ENCODE peak calls at places on chromosomes 16 and 17, in six cellular contexts. O is endodermal cell; Q is activated CD8-positive, alpha-beta T cell treated with anti-CD3 and anti-CD28 coated beads, Interleukin-2, amount 10 ng/mL, durations not matched to agents 7 days and 5 days; J is NCI-H446 treated with DMSO at 0.1 percent for 48 hours; I is activated T-cell treated with anti-CD3 and anti-CD28 coated beads for 1 hour; K is stimulated activated CD8-positive, alpha-beta memory T cell treated with anti-CD3 and anti-CD28 coated beads, Interleukin-4, amount 100 ng/mL, for 24 hours. B is an unnamed sample.

GRCh38 chr17:2396568-2397246 is 4.2 kb downstream of the MNT start:
- DNase-seq in J (no peak), K (peak; percentile 41), I (peak; percentile 23), Q (peak; percentile 84), O (peak; percentile 99), B (no peak)

GRCh38 chr16:74563828-74564263 is 43.1 kb downstream of the GLG1 start:
- DNase-seq in J (no peak), K (no peak), Q (no peak), I (no peak), O (no peak), B (no peak)

GRCh38 chr16:58634265-58634802 is 4.7 kb upstream of the CNOT1 start:
- DNase-seq in J (no peak), Q (no peak), O (peak; percentile 73), K (no peak), I (no peak), B (no peak)

GRCh38 chr16:67881557-67882220 is 3.0 kb upstream of the NRN1L start:
- DNase-seq in O (no peak), I (no peak), Q (no peak), J (no peak), K (no peak), B (no peak)

GRCh38 chr17:30217746-30218245 is 17.7 kb downstream of the SLC6A4 start:
- DNase-seq in Q (no peak), I (no peak), K (no peak), J (no peak), O (no peak), B (no peak)

GRCh38 chr16:4351880-4352279 is 759 bp upstream of the PAM16 start:
- DNase-seq in I (no peak), K (no peak), O (no peak), J (no peak), Q (no peak), B (no peak)

GRCh38 chr16:54199486-54200160 is 87.0 kb downstream of the IRX3 start:
- DNase-seq in O (no peak), K (no peak), J (no peak), I (no peak), Q (no peak), B (no peak)

GRCh38 chr16:910181-910580 is 60.6 kb downstream of the LMF1 start:
- DNase-seq in O (no peak), K (no peak), J (no peak), Q (no peak), I (no peak), B (no peak)

GRCh38 chr16:79492036-79492435 is 108.5 kb downstream of the MAF start:
- DNase-seq in J (no peak), Q (no peak), I (no peak), K (no peak), O (no peak), B (no peak)

GRCh38 chr16:11432856-11433395 is 87.7 kb downstream of the RMI2 start:
- DNase-seq in J (peak; percentile 59), O (no peak), I (no peak), K (no peak), Q (no peak), B (no peak)

GRCh38 chr17:17413215-17413792 is 63.5 kb upstream of the MED9 start:
- DNase-seq in O (no peak), I (no peak), Q (no peak), K (no peak), J (no peak), B (no peak)

GRCh38 chr17:45282683-45283644 is 21.1 kb upstream of the SPATA32 start:
- DNase-seq in K (no peak), Q (peak; percentile 29), O (peak; percentile 77), I (no peak), J (no peak), B (no peak)

GRCh38 chr16:11955713-11956123 is 9.3 kb upstream of the TNFRSF17 start:
- DNase-seq in O (no peak), K (no peak), Q (no peak), I (no peak), J (no peak), B (no peak)

GRCh38 chr17:5825717-5826330 is 241.5 kb upstream of the NLRP1 start:
- DNase-seq in O (no peak), I (no peak), Q (no peak), J (no peak), K (no peak), B (no peak)

GRCh38 chr17:42512246-42512645 is 23.8 kb upstream of the NAGLU start:
- DNase-seq in J (no peak), O (no peak), K (no peak), Q (no peak), I (no peak), B (no peak)

GRCh38 chr17:27800522-27800921 is at the start of gene NOS2:
- DNase-seq in Q (no peak), I (no peak), J (no peak), O (no peak), K (no peak), B (no peak)

GRCh38 chr16:24491721-24492120 is 47.6 kb upstream of the RBBP6 start:
- DNase-seq in I (no peak), Q (no peak), O (no peak), K (no peak), J (no peak), B (no peak)

GRCh38 chr16:81410643-81411235 is 33.9 kb upstream of the CMIP start:
- DNase-seq in Q (no peak), I (no peak), K (no peak), J (no peak), O (peak; percentile 77), B (no peak)

GRCh38 chr17:38733315-38734234 is 3.4 kb downstream of the CISD3 start:
- DNase-seq in K (no peak), O (peak; percentile 83), I (no peak), Q (peak; percentile 56), J (no peak), B (no peak)

GRCh38 chr17:51144266-51145022 is 8.9 kb upstream of the NME1 start:
- DNase-seq in O (peak; percentile 58), Q (no peak), J (no peak), I (no peak), K (no peak), B (no peak)

GRCh38 chr17:38809828-38810227 is 10.5 kb upstream of the PIP4K2B start:
- DNase-seq in J (no peak), I (no peak), K (no peak), O (no peak), Q (no peak), B (no peak)

GRCh38 chr16:14196539-14196938 is 125.4 kb downstream of the MRTFB start:
- DNase-seq in I (no peak), O (no peak), K (no peak), Q (no peak), J (no peak), B (no peak)

GRCh38 chr16:29876578-29877249 is 13.7 kb upstream of the CDIPT start:
- DNase-seq in J (no peak), Q (peak; percentile 40), I (peak; percentile 22), O (peak; percentile 86), K (no peak), B (no peak)

GRCh38 chr17:73593249-73593965 is 50.8 kb downstream of the SDK2 start:
- DNase-seq in J (no peak), I (no peak), O (no peak), K (no peak), Q (no peak), B (no peak)

GRCh38 chr17:36947922-36948716 is 635 bp upstream of the AATF start:
- DNase-seq in J (no peak), I (no peak), Q (no peak), O (no peak), K (no peak), B (no peak)

GRCh38 chr17:56637254-56637653 is 43.8 kb downstream of the NOG start:
- DNase-seq in J (no peak), K (no peak), O (no peak), Q (no peak), I (no peak), B (no peak)

GRCh38 chr17:74868251-74868907 is 4.4 kb downstream of the FDXR start:
- DNase-seq in Q (no peak), O (no peak), J (no peak), K (no peak), I (no peak), B (no peak)

GRCh38 chr17:2593846-2594656 is 597 bp downstream of the PAFAH1B1 start:
- DNase-seq in Q (peak; percentile 87), K (peak; percentile 70), I (peak; percentile 75), J (peak; percentile 43), O (peak; percentile 95), B (peak; percentile 65)

GRCh38 chr17:60372790-60373483 is 19.0 kb downstream of the USP32 start:
- DNase-seq in I (no peak), J (no peak), K (no peak), Q (no peak), O (peak; percentile 60), B (no peak)

B was measured in HEK293T.